ENCODE peak calls at places on chromosomes 1 and 21, in six cellular contexts. D is lower leg skin, F is astrocyte, T is HEK293T, C is HT-29, Y is pancreas. K is an unnamed sample.

GRCh38 chr1:2100775-2101108 is 50.5 kb downstream of the PRKCZ start:
- DNase-seq in D (no peak), F (no peak), T (no peak), C (no peak), Y (no peak), K (no peak)

GRCh38 chr1:43065191-43065590 is 106.5 kb upstream of the SLC2A1 start:
- DNase-seq in D (peak), F (no peak), T (no peak), C (no peak), Y (no peak), K (no peak)

GRCh38 chr21:34166468-34166867 is 93.1 kb downstream of the MRPS6 start:
- DNase-seq in D (no peak), F (no peak), T (no peak), C (no peak), Y (no peak), K (no peak)

GRCh38 chr1:150994248-150994647 is 12.2 kb downstream of the ANXA9 start:
- DNase-seq in D (no peak), F (no peak), T (no peak), C (no peak), Y (no peak), K (no peak)

GRCh38 chr1:92480813-92481597 is 5.7 kb downstream of the GFI1 start:
- DNase-seq in D (no peak), F (no peak), T (no peak), C (no peak), Y (no peak), K (no peak)

GRCh38 chr1:31583995-31584868 is 7.9 kb downstream of the TINAGL1 start:
- DNase-seq in D (no peak), F (no peak), T (peak), C (peak), Y (peak), K (no peak)

GRCh38 chr1:83845437-83846071 is 153.4 kb downstream of the TTLL7 start:
- DNase-seq in D (no peak), F (no peak), T (no peak), C (no peak), Y (no peak), K (no peak)

GRCh38 chr1:100187912-100188311 is 9.9 kb upstream of the LRRC39 start:
- DNase-seq in D (peak), F (peak), T (no peak), C (no peak), Y (peak), K (no peak)

GRCh38 chr1:182495002-182495401 is 45.1 kb downstream of the RGSL1 start:
- DNase-seq in D (no peak), F (no peak), T (no peak), C (no peak), Y (no peak), K (no peak)

GRCh38 chr1:224427346-224427745 is 7.3 kb downstream of the WDR26 start:
- DNase-seq in D (no peak), F (peak), T (no peak), C (no peak), Y (no peak), K (no peak)

GRCh38 chr1:100731758-100732157 is 12.2 kb downstream of the VCAM1 start:
- DNase-seq in D (no peak), F (no peak), T (no peak), C (no peak), Y (no peak), K (no peak)

GRCh38 chr1:15764269-15764764 is 5.7 kb downstream of the FBLIM1 start:
- DNase-seq in D (no peak), F (no peak), T (no peak), C (peak), Y (peak), K (no peak)

GRCh38 chr1:80656011-80656627 is 1144.6 kb upstream of the ADGRL2 start:
- DNase-seq in D (no peak), F (no peak), T (peak), C (peak), Y (no peak), K (no peak)

GRCh38 chr1:111990878-111991760 is 1.7 kb upstream of the KCND3 start:
- DNase-seq in D (peak), F (no peak), T (peak), C (peak), Y (peak), K (peak)

GRCh38 chr1:240821925-240822324 is 210.0 kb upstream of the GREM2 start:
- DNase-seq in D (no peak), F (no peak), T (no peak), C (no peak), Y (no peak), K (no peak)

GRCh38 chr1:905811-906531 is 17.8 kb upstream of the SAMD11 start:
- DNase-seq in D (no peak), F (no peak), T (no peak), C (no peak), Y (peak), K (no peak)

GRCh38 chr1:92859400-92860039 is 27.7 kb downstream of the RPL5 start:
- DNase-seq in D (no peak), F (no peak), T (no peak), C (no peak), Y (no peak), K (no peak)

GRCh38 chr1:84089470-84090261 is 54.4 kb upstream of the PRKACB start:
- DNase-seq in D (no peak), F (peak), T (no peak), C (no peak), Y (no peak), K (peak)

GRCh38 chr1:7561331-7561921 is 209.7 kb upstream of the VAMP3 start:
- DNase-seq in D (no peak), F (no peak), T (peak), C (peak), Y (peak), K (no peak)

GRCh38 chr1:245074232-245074747 is 80.5 kb upstream of the KIF26B start:
- DNase-seq in D (no peak), F (peak), T (no peak), C (no peak), Y (no peak), K (no peak)

GRCh38 chr21:34004013-34004938 is 69.1 kb upstream of the MRPS6 start:
- DNase-seq in D (no peak), F (no peak), T (no peak), C (no peak), Y (no peak), K (no peak)

GRCh38 chr21:45040739-45041138 is 33.6 kb upstream of the ADARB1 start:
- DNase-seq in D (no peak), F (no peak), T (no peak), C (no peak), Y (no peak), K (no peak)

K was measured in NCI-H460.